ENCODE peak calls at places on chromosome 6, in four cellular contexts. One of them, this sample, is unnamed.

GRCh38 chr6:107784669-107785068 is 39.4 kb downstream of the SCML4 start:
- DNase-seq in body of pancreas: no peak
- DNase-seq in heart left ventricle: no peak
- DNase-seq in ovary: no peak
- DNase-seq in this sample: no peak

GRCh38 chr6:130872250-130873095 is 45.3 kb downstream of the SMLR1 start:
- DNase-seq in ovary: peak; percentile 80
- DNase-seq in heart left ventricle: peak; percentile 60
- DNase-seq in body of pancreas: peak; percentile 79
- DNase-seq in this sample: peak; percentile 83

GRCh38 chr6:47787620-47788497 is 6.0 kb downstream of the OPN5 start:
- DNase-seq in heart left ventricle: peak; percentile 27
- DNase-seq in ovary: peak; percentile 40
- DNase-seq in body of pancreas: peak; percentile 76
- DNase-seq in this sample: peak; percentile 69

GRCh38 chr6:8705435-8706020 is 270.2 kb upstream of the SLC35B3 start:
- DNase-seq in body of pancreas: peak; percentile 60
- DNase-seq in ovary: no peak
- DNase-seq in heart left ventricle: no peak
- DNase-seq in this sample: no peak

GRCh38 chr6:170207586-170207985 is 83.3 kb downstream of the DLL1 start:
- DNase-seq in heart left ventricle: peak; percentile 7
- DNase-seq in ovary: no peak
- DNase-seq in body of pancreas: no peak
- DNase-seq in this sample: no peak

GRCh38 chr6:119079288-119079809 is 885 bp upstream of the FAM184A start:
- DNase-seq in body of pancreas: no peak
- DNase-seq in ovary: no peak
- DNase-seq in heart left ventricle: no peak
- DNase-seq in this sample: no peak

GRCh38 chr6:81228912-81229540 is 523.5 kb downstream of the TENT5A start:
- DNase-seq in body of pancreas: no peak
- DNase-seq in heart left ventricle: no peak
- DNase-seq in ovary: no peak
- DNase-seq in this sample: no peak

GRCh38 chr6:137794510-137795200 is 72.4 kb upstream of the TNFAIP3 start:
- DNase-seq in body of pancreas: no peak
- DNase-seq in ovary: no peak
- DNase-seq in heart left ventricle: no peak
- DNase-seq in this sample: no peak

GRCh38 chr6:45681860-45682488 is 304.2 kb upstream of the SUPT3H start:
- DNase-seq in ovary: no peak
- DNase-seq in body of pancreas: no peak
- DNase-seq in heart left ventricle: no peak
- DNase-seq in this sample: no peak

GRCh38 chr6:50842861-50843384 is 24.3 kb downstream of the TFAP2B start:
- DNase-seq in body of pancreas: no peak
- DNase-seq in heart left ventricle: no peak
- DNase-seq in ovary: no peak
- DNase-seq in this sample: no peak

GRCh38 chr6:121826156-121826810 is 390.8 kb downstream of the GJA1 start:
- DNase-seq in ovary: no peak
- DNase-seq in body of pancreas: no peak
- DNase-seq in heart left ventricle: no peak
- DNase-seq in this sample: no peak

GRCh38 chr6:706161-706560 is 13.2 kb upstream of the EXOC2 start:
- DNase-seq in heart left ventricle: no peak
- DNase-seq in ovary: no peak
- DNase-seq in body of pancreas: no peak
- DNase-seq in this sample: no peak

GRCh38 chr6:112400282-112400681 is 53.2 kb downstream of the RFPL4B start:
- DNase-seq in ovary: no peak
- DNase-seq in body of pancreas: no peak
- DNase-seq in heart left ventricle: no peak
- DNase-seq in this sample: no peak

GRCh38 chr6:30418448-30418847 is 70.9 kb upstream of the HLA-E start:
- DNase-seq in body of pancreas: no peak
- DNase-seq in ovary: no peak
- DNase-seq in heart left ventricle: no peak
- DNase-seq in this sample: no peak
- TF ChIP-seq CTCF in body of pancreas: no peak
- TF ChIP-seq CTCF in ovary: no peak
- TF ChIP-seq CTCF in heart left ventricle: no peak
- TF ChIP-seq CTCF in this sample: no peak

DNA sequence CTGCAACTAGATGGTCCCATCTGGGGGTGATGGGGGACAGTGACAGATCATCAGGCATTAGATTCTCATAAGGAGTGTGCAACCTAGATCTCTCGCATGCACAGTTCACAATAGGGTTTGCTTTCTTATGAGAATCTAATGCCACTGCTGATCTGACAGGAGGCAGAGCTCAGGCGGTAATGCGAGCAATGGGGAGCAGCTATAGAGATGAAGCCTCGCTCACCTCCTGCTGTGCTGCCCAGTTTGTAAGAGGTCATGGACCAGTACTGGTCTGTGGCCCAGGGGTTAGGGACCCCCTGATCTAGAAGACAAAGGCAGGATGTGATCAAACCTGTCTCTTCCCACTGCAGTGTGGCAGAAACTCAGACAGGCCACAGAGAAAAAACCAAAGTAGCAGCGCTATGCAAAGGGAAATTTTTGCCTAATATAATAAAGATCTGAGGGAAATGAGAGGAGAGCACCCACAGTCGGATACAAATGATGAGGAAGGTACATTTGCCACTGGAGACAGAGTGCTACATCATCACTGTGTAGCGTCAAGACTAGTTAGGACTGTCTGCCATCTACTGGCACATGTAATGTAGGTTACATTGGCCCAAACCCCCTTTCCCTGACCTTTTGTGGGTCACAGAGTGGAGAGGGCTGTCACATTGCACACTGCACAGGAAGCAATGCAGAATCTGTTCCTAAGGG is 4.1 kb upstream of the LY86 start:
- DNase-seq in body of pancreas: no peak
- DNase-seq in ovary: no peak
- DNase-seq in heart left ventricle: no peak
- DNase-seq in this sample: no peak
- TF ChIP-seq CTCF in body of pancreas: peak; percentile 41
- TF ChIP-seq CTCF in ovary: no peak
- TF ChIP-seq CTCF in heart left ventricle: no peak
- TF ChIP-seq CTCF in this sample: no peak

GRCh38 chr6:35202066-35202546 is 11.7 kb upstream of the SCUBE3 start:
- DNase-seq in ovary: no peak
- DNase-seq in body of pancreas: no peak
- DNase-seq in heart left ventricle: peak; percentile 31
- DNase-seq in this sample: no peak
- TF ChIP-seq CTCF in ovary: no peak
- TF ChIP-seq CTCF in body of pancreas: no peak
- TF ChIP-seq CTCF in heart left ventricle: no peak
- TF ChIP-seq CTCF in this sample: no peak

DNA sequence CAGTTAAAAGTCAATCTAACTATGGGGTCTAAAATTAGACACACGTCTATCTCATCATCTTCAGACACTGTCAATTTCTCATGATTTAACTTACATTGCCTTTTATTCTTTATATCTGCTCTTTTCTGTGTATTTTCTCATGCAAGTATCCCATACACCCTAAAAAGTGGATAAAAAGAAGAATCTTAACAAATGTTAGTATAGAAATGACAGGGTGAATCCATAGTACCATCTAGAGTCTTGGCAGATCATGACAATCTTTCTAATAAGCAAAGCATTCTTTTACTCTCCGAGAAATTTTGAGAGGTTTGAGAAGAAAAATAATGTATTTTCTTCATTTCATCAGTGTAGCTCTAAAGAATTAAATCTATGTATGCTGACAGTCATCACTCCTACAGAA is 382.7 kb downstream of the C6orf118 start:
- DNase-seq in body of pancreas: no peak
- DNase-seq in ovary: no peak
- DNase-seq in heart left ventricle: no peak
- DNase-seq in this sample: no peak
- TF ChIP-seq CTCF in body of pancreas: no peak
- TF ChIP-seq CTCF in ovary: no peak
- TF ChIP-seq CTCF in heart left ventricle: no peak
- TF ChIP-seq CTCF in this sample: no peak